ENCODE peak calls at places on chromosomes 13 and 19, in ten cellular contexts. I is stomach, R is transverse colon, L is SK-N-SH, E is K562, A is ovary, F is suprapubic skin, W is esophagus muscularis mucosa, V is HepG2, C is H1. Y is an unnamed sample. For H3K27me3, the result is how much of the 10 kb centered on the place peaks cover.

GRCh38 chr13:50843256-50844043 is at the start of gene DLEU7:
- DNase-seq in I (no peak), R (no peak), L (peak), E (no peak), A (peak), F (no peak), W (no peak), V (no peak), C (no peak), Y (peak)

GRCh38 chr13:60397693-60398437 is 845 bp downstream of the TDRD3 start:
- DNase-seq in I (peak), R (peak), L (peak), E (no peak), A (peak), F (peak), W (peak), V (peak), C (no peak), Y (peak)

GRCh38 chr19:33125929-33126388 is 6.0 kb upstream of the WDR88 start:
- DNase-seq in I (peak), R (peak), L (peak), E (peak), A (peak), F (no peak), W (no peak), V (peak), C (no peak), Y (no peak)

GRCh38 chr19:35991731-35992450 is 3.1 kb upstream of the SDHAF1 start:
- DNase-seq in I (no peak), R (no peak), L (no peak), E (no peak), A (no peak), F (no peak), W (no peak), V (no peak), C (no peak), Y (no peak)

GRCh38 chr19:10602330-10603083 is 15.4 kb upstream of the AP1M2 start:
- DNase-seq in I (peak), R (peak), L (peak), E (peak), A (peak), F (peak), W (peak), V (peak), C (no peak), Y (peak)

GRCh38 chr13:107347641-107348369 is 779.9 kb upstream of the ARGLU1 start:
- DNase-seq in I (no peak), R (no peak), L (no peak), E (no peak), A (no peak), F (no peak), W (no peak), V (no peak), C (no peak), Y (no peak)

GRCh38 chr19:19461306-19461670 is 54.1 kb downstream of the TSSK6 start:
- DNase-seq in I (no peak), R (no peak), L (no peak), E (no peak), A (no peak), F (no peak), W (no peak), V (no peak), C (no peak), Y (no peak)

GRCh38 chr13:66837246-66837645 is 392.9 kb downstream of the PCDH9 start:
- DNase-seq in I (no peak), R (no peak), L (no peak), E (no peak), A (no peak), F (no peak), W (no peak), V (no peak), C (no peak), Y (no peak)

GRCh38 chr19:52099497-52100138 is 4.1 kb upstream of the ZNF841 start:
- DNase-seq in I (no peak), R (no peak), L (no peak), E (no peak), A (no peak), F (no peak), W (no peak), V (peak), C (no peak), Y (no peak)

GRCh38 chr19:44611812-44612295 is 1.5 kb upstream of the IGSF23 start:
- DNase-seq in I (no peak), R (no peak), L (no peak), E (no peak), A (no peak), F (no peak), W (no peak), V (peak), C (no peak), Y (no peak)

GRCh38 chr13:66994097-66994496 is 236.0 kb downstream of the PCDH9 start:
- DNase-seq in I (peak), R (peak), L (peak), E (peak), A (no peak), F (peak), W (no peak), V (peak), C (peak), Y (peak)

GRCh38 chr13:78881054-78881453 is 222.1 kb upstream of the OBI1 start:
- DNase-seq in I (no peak), R (no peak), L (peak), E (no peak), A (no peak), F (no peak), W (no peak), V (no peak), C (no peak), Y (no peak)

GRCh38 chr13:50400035-50400726 is 384.9 kb downstream of the KCNRG start:
- DNase-seq in I (no peak), R (no peak), L (no peak), E (no peak), A (no peak), F (no peak), W (no peak), V (no peak), C (no peak), Y (no peak)

GRCh38 chr19:44641460-44641859 is 2.2 kb upstream of the PVR start:
- DNase-seq in I (no peak), R (no peak), L (no peak), E (no peak), A (no peak), F (no peak), W (no peak), V (no peak), C (no peak), Y (no peak)

GRCh38 chr19:13920940-13921744 is 15.1 kb downstream of the CC2D1A start:
- DNase-seq in I (no peak), R (no peak), L (peak), E (peak), A (no peak), F (no peak), W (no peak), V (peak), C (no peak), Y (no peak)

GRCh38 chr19:5578094-5578846 is 10.5 kb upstream of the TINCR start:
- DNase-seq in I (peak), R (peak), L (peak), E (peak), A (peak), F (peak), W (no peak), V (peak), C (no peak), Y (peak)

GRCh38 chr19:12838893-12839656 is 760 bp downstream of the MAST1 start:
- DNase-seq in I (no peak), R (no peak), L (peak), E (no peak), A (no peak), F (no peak), W (no peak), V (no peak), C (no peak), Y (no peak)

GRCh38 chr19:47229674-47230121 is 1.3 kb downstream of the BBC3 start:
- DNase-seq in I (no peak), R (peak), L (peak), E (no peak), A (no peak), F (no peak), W (no peak), V (no peak), C (no peak), Y (no peak)

GRCh38 chr13:113207890-113208423 is 512 bp downstream of the PCID2 start:
- DNase-seq in I (no peak), R (peak), L (no peak), E (no peak), A (no peak), F (no peak), W (no peak), V (peak), C (no peak), Y (no peak)

GRCh38 chr13:91701975-91702374 is 303.6 kb downstream of the GPC5 start:
- DNase-seq in I (no peak), R (no peak), L (no peak), E (no peak), A (no peak), F (no peak), W (no peak), V (no peak), C (no peak), Y (no peak)

GRCh38 chr19:15379996-15380647 is 535 bp upstream of the AKAP8 start:
- DNase-seq in I (peak), R (peak), L (no peak), E (peak), A (no peak), F (no peak), W (no peak), V (peak), C (peak), Y (no peak)

GRCh38 chr13:69644447-69644846 is 463.2 kb upstream of the ATXN8OS start:
- DNase-seq in I (no peak), R (no peak), L (no peak), E (no peak), A (no peak), F (no peak), W (no peak), V (no peak), C (no peak), Y (no peak)

GRCh38 chr13:20351279-20352022 is 119.3 kb upstream of the GJB6 start:
- DNase-seq in I (no peak), R (no peak), L (no peak), E (no peak), A (no peak), F (no peak), W (peak), V (no peak), C (no peak), Y (no peak)

GRCh38 chr13:97391201-97391600 is 42.8 kb upstream of the RAP2A start:
- DNase-seq in I (no peak), R (no peak), L (no peak), E (no peak), A (no peak), F (no peak), W (no peak), V (no peak), C (no peak), Y (no peak)

DNA sequence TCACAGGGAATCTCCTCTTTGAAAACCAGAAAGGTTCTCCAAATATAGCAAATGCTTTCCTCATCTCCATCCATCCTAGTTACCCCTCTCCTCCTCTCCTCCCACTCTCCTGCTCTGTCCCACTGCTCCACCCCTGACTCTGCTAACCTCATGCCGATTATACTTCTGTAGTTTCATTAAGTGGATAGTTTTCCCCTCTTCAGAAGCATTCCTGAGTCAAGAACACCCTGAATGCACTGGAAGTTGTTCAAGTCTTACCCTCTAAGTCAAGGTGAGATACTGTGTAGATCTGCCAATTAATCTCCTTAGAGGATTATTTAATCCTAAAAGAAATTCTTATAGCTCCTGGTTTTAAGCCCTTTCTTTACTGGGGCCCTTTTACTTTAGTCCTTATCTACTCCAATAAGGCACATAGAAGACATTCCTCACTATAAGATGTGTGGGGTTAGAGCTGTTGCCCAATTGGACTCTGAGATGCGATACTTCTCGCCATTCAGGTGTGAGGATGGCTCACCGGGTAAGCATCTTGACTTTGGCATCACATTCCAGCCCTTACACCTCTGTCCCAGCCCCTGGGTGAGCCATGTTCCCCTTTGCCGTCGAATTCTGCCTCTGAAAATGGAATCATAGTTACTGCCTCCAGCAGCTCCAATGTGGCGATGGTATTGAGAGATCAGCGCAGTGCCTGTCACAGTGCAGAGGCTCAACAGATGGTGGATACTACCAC is 67.7 kb downstream of the COL4A2 start:
- DNase-seq in I (no peak), R (no peak), L (no peak), E (no peak), A (no peak), F (no peak), W (no peak), V (no peak), C (no peak), Y (no peak)
- H3K27ac ChIP-seq in I (no peak), R (peak), L (no peak), E (no peak), A (no peak), F (no peak), W (peak), V (no peak), C (no peak), Y (no peak)

DNA sequence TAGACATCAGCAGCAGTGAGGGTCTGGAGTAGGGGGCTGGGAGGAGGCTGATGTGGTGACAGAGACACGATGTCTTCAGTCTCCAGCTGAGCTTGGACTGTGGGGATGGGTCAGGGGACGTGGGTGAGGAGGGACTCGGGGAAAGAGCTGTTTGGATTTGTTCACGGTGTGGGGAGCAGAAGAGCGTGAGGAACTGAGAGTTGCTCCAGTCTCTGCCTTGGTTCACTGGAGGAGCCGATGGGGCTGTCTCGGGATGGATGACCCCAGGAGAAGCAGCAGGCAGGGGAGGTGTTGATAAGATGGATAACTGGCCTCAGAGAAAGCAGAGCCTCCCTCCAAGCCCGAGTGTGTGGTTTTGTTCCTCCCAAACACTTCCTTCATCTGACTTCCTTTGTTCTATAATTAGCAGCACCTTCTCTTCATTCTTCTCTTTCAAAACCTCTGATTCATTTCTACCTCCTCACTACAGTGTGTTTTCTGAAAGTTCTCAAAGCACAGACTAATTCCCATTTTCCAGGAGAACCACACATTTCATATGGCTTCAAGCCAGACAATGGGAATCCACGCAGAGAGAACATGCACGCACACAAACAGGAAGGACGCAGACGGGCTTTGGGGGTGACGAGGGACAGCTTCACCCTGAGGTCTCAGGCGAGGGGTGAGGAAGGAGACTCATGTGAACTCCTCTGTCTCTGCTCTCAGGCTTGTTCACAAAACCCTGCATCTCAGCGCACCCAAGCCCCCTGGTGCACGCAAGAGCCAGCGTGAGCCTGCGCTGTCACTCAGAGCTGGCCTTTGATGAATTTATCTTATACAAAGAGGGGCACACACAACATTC is 18.6 kb downstream of the LAIR2 start:
- DNase-seq in I (no peak), R (no peak), L (no peak), E (no peak), A (no peak), F (no peak), W (no peak), V (no peak), C (no peak), Y (no peak)
- TF ChIP-seq EP300 in I (no peak), R (no peak), L (no peak), E (no peak), A (no peak), F (no peak), W (no peak), V (no peak), C (no peak), Y (no peak)

DNA sequence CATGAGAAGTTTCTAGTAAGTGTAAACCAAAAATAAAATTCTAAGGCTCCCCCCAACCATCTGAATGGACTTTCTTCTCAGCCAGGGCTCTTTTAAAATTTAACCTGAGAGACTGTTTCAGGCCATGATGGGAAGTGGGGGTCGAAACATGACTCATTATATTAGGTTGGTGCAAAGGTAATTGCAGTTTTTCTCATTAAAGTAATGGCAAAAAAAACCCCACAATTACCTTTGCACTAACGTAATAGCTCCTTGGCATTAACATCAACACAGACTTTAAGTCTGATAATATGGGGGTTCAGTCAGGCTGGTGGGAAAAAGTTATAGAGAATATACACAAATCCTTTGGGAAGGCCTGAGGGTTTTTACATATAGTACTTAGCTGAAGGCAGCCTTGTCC is 9.4 kb upstream of the SPART start:
- DNase-seq in I (no peak), R (no peak), L (no peak), E (no peak), A (no peak), F (no peak), W (no peak), V (no peak), C (no peak), Y (no peak)
- H3K27me3 ChIP-seq in I (under half), R (under half), L (under half), E (under half), A (under half), F (under half), W (under half), V (under half), C (under half), Y (under half)

DNA sequence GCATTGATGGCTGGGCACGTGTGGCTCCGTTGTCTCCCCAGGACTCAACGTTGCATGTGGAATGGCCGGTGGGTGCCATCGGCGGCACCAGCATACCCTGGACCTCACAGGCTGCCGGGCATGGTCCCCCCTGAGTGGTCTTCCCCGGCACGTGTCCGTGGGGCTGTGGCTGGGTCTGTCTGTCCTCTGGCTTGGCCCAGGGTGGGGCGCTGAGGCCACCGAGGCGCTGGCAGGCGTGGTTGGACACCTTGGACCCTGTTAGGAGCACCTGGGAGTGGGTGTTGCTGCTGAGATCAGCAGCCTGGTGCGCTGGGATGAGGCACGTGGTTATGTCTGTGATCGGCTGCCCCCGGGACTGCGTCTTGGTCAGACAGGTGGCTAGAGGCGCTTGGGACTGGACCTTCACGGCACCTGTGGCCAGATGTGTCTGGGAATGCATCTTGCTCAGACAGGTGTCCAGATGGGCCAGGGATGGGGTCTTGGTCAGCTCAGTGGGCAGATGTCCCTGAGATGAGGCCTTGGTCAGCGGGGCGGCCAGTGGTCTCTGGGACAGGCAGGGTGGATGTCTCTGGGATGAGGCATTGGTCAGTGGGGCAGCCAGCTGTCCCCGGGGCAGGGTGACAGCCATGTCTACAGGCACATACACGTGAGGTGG is 9.2 kb downstream of the IQCN start:
- DNase-seq in I (no peak), R (no peak), L (no peak), E (no peak), A (peak), F (no peak), W (no peak), V (no peak), C (no peak), Y (no peak)
- H3K27ac ChIP-seq in I (no peak), R (no peak), L (no peak), E (no peak), A (no peak), F (no peak), W (no peak), V (no peak), C (no peak), Y (no peak)